ENCODE peak calls at places on chromosomes 13 and 19, in ten cellular contexts. C, K, R, N, B, A, X, S, P and L are unnamed samples.

GRCh38 chr19:403221-404036 is 5.5 kb downstream of the C2CD4C start:
- DNase-seq in C (peak; percentile 51), K (peak; percentile 65), R (no peak), N (no peak), B (no peak), A (peak; percentile 28), X (peak; percentile 16), S (no peak), P (no peak), L (no peak)

GRCh38 chr19:24052811-24053210 is 34.2 kb upstream of the ZNF254 start:
- DNase-seq in C (no peak), K (no peak), R (no peak), N (no peak), B (no peak), A (no peak), X (no peak), S (no peak), P (no peak), L (no peak)

GRCh38 chr19:19737559-19738332 is 4.8 kb upstream of the ZNF14 start:
- DNase-seq in C (no peak), K (no peak), R (no peak), N (no peak), B (no peak), A (no peak), X (no peak), S (no peak), P (no peak), L (no peak)

GRCh38 chr13:75749407-75749806 is 113.3 kb downstream of the LMO7 start:
- DNase-seq in C (no peak), K (no peak), R (peak; percentile 29), N (no peak), B (no peak), A (no peak), X (no peak), S (peak; percentile 45), P (no peak), L (no peak)

GRCh38 chr19:30864460-30865215 is 484.6 kb downstream of the TSHZ3 start:
- DNase-seq in C (peak; percentile 10), K (no peak), R (no peak), N (no peak), B (no peak), A (peak; percentile 7), X (no peak), S (no peak), P (no peak), L (no peak)

GRCh38 chr19:50646074-50646807 is 3.0 kb upstream of the C19orf81 start:
- DNase-seq in C (no peak), K (no peak), R (no peak), N (peak; percentile 51), B (peak; percentile 58), A (no peak), X (peak; percentile 83), S (no peak), P (no peak), L (peak; percentile 48)

GRCh38 chr19:14023404-14024235 is 4.3 kb upstream of the RLN3 start:
- DNase-seq in C (peak; percentile 89), K (no peak), R (no peak), N (peak; percentile 72), B (peak; percentile 70), A (peak; percentile 85), X (peak; percentile 71), S (no peak), P (no peak), L (no peak)

GRCh38 chr19:5403968-5404640 is 51.1 kb upstream of the ZNRF4 start:
- DNase-seq in C (peak; percentile 99), K (no peak), R (no peak), N (peak; percentile 94), B (peak; percentile 80), A (peak; percentile 94), X (peak; percentile 79), S (peak; percentile 60), P (peak; percentile 49), L (peak; percentile 54)

GRCh38 chr13:49053215-49053614 is 77.5 kb downstream of the FNDC3A start:
- DNase-seq in C (no peak), K (no peak), R (no peak), N (no peak), B (no peak), A (no peak), X (no peak), S (no peak), P (no peak), L (no peak)

GRCh38 chr19:35211545-35212230 is 16.9 kb downstream of the FAM187B start:
- DNase-seq in C (peak; percentile 17), K (no peak), R (no peak), N (no peak), B (no peak), A (no peak), X (no peak), S (peak; percentile 41), P (peak; percentile 86), L (no peak)

GRCh38 chr19:38233740-38234251 is 9.8 kb upstream of the DPF1 start:
- DNase-seq in C (peak; percentile 96), K (peak; percentile 72), R (peak; percentile 51), N (peak; percentile 88), B (peak; percentile 79), A (peak; percentile 85), X (peak; percentile 90), S (peak; percentile 80), P (peak; percentile 83), L (peak; percentile 62)

GRCh38 chr13:81602236-81602635 is 1261.3 kb upstream of the SPRY2 start:
- DNase-seq in C (no peak), K (no peak), R (no peak), N (no peak), B (no peak), A (no peak), X (no peak), S (no peak), P (no peak), L (no peak)

GRCh38 chr19:42149447-42150202 is 17.4 kb upstream of the POU2F2 start:
- DNase-seq in C (no peak), K (no peak), R (no peak), N (no peak), B (no peak), A (peak; percentile 38), X (no peak), S (no peak), P (no peak), L (no peak)

GRCh38 chr19:8517551-8518442 is 3.8 kb upstream of the ZNF414 start:
- DNase-seq in C (no peak), K (no peak), R (no peak), N (no peak), B (no peak), A (no peak), X (no peak), S (no peak), P (no peak), L (no peak)

GRCh38 chr19:29551774-29552173 is 26.0 kb downstream of the VSTM2B start:
- DNase-seq in C (no peak), K (no peak), R (no peak), N (no peak), B (no peak), A (no peak), X (no peak), S (no peak), P (no peak), L (no peak)

GRCh38 chr13:47215741-47216140 is 318.9 kb upstream of the HTR2A start:
- DNase-seq in C (peak; percentile 55), K (no peak), R (no peak), N (no peak), B (peak; percentile 49), A (no peak), X (peak; percentile 1), S (no peak), P (no peak), L (no peak)

GRCh38 chr19:4018140-4018613 is 10.6 kb downstream of the PIAS4 start:
- DNase-seq in C (no peak), K (no peak), R (no peak), N (no peak), B (no peak), A (no peak), X (no peak), S (no peak), P (no peak), L (no peak)

GRCh38 chr19:4575267-4575793 is 15.8 kb upstream of the SEMA6B start:
- DNase-seq in C (peak; percentile 96), K (no peak), R (no peak), N (peak; percentile 84), B (peak; percentile 92), A (peak; percentile 92), X (peak; percentile 94), S (peak; percentile 28), P (no peak), L (no peak)

GRCh38 chr13:28077231-28077630 is 23.1 kb downstream of the FLT3 start:
- DNase-seq in C (no peak), K (no peak), R (no peak), N (no peak), B (no peak), A (no peak), X (no peak), S (no peak), P (no peak), L (no peak)

GRCh38 chr19:2235396-2236284 is 489 bp downstream of the PLEKHJ1 start:
- DNase-seq in C (no peak), K (peak; percentile 89), R (peak; percentile 73), N (peak; percentile 80), B (no peak), A (no peak), X (no peak), S (no peak), P (no peak), L (no peak)

GRCh38 chr13:94173312-94173854 is 306.1 kb downstream of the DCT start:
- DNase-seq in C (no peak), K (no peak), R (no peak), N (no peak), B (no peak), A (no peak), X (no peak), S (no peak), P (no peak), L (no peak)